ENCODE peak calls at places on chromosomes 16 and 17, in nine cellular contexts. One of them, this sample, is unnamed.

GRCh38 chr17:50468120-50469004 is at the start of gene CHAD:
- DNase-seq in IMR-90: no peak
- DNase-seq in stomach: no peak
- DNase-seq in transverse colon: no peak
- DNase-seq in body of pancreas: no peak
- DNase-seq in aorta: no peak
- DNase-seq in upper lobe of right lung: no peak
- DNase-seq in thoracic aorta: no peak
- DNase-seq in CD8-positive, alpha-beta memory T cell: no peak
- DNase-seq in this sample: no peak

GRCh38 chr17:68343976-68344375 is 52.7 kb downstream of the ARSG start:
- DNase-seq in upper lobe of right lung: no peak
- DNase-seq in stomach: no peak
- DNase-seq in thoracic aorta: no peak
- DNase-seq in body of pancreas: no peak
- DNase-seq in aorta: no peak
- DNase-seq in IMR-90: no peak
- DNase-seq in CD8-positive, alpha-beta memory T cell: no peak
- DNase-seq in transverse colon: no peak
- DNase-seq in this sample: no peak

GRCh38 chr16:67311607-67312449 is 14.7 kb downstream of the KCTD19 start:
- DNase-seq in stomach: no peak
- DNase-seq in aorta: peak; percentile 74
- DNase-seq in thoracic aorta: peak; percentile 31
- DNase-seq in CD8-positive, alpha-beta memory T cell: no peak
- DNase-seq in transverse colon: no peak
- DNase-seq in upper lobe of right lung: no peak
- DNase-seq in body of pancreas: no peak
- DNase-seq in IMR-90: peak; percentile 100
- DNase-seq in this sample: no peak

GRCh38 chr16:86483-86952 is 8.5 kb downstream of the MPG start:
- DNase-seq in stomach: no peak
- DNase-seq in IMR-90: no peak
- DNase-seq in thoracic aorta: no peak
- DNase-seq in body of pancreas: no peak
- DNase-seq in upper lobe of right lung: no peak
- DNase-seq in CD8-positive, alpha-beta memory T cell: no peak
- DNase-seq in transverse colon: no peak
- DNase-seq in aorta: peak; percentile 57
- DNase-seq in this sample: no peak

GRCh38 chr16:89709716-89710480 is 8.4 kb upstream of the SPATA2L start:
- DNase-seq in thoracic aorta: no peak
- DNase-seq in aorta: peak; percentile 24
- DNase-seq in upper lobe of right lung: no peak
- DNase-seq in CD8-positive, alpha-beta memory T cell: no peak
- DNase-seq in transverse colon: no peak
- DNase-seq in stomach: no peak
- DNase-seq in body of pancreas: no peak
- DNase-seq in IMR-90: no peak
- DNase-seq in this sample: no peak

GRCh38 chr16:26605872-26606271 is 460.9 kb upstream of the C16orf82 start:
- DNase-seq in CD8-positive, alpha-beta memory T cell: no peak
- DNase-seq in aorta: no peak
- DNase-seq in upper lobe of right lung: no peak
- DNase-seq in body of pancreas: no peak
- DNase-seq in transverse colon: no peak
- DNase-seq in stomach: no peak
- DNase-seq in IMR-90: no peak
- DNase-seq in thoracic aorta: no peak
- DNase-seq in this sample: no peak

GRCh38 chr16:23901178-23902131 is 65.7 kb downstream of the PRKCB start:
- DNase-seq in CD8-positive, alpha-beta memory T cell: no peak
- DNase-seq in transverse colon: no peak
- DNase-seq in upper lobe of right lung: no peak
- DNase-seq in body of pancreas: no peak
- DNase-seq in IMR-90: no peak
- DNase-seq in aorta: no peak
- DNase-seq in stomach: no peak
- DNase-seq in thoracic aorta: no peak
- DNase-seq in this sample: no peak

GRCh38 chr16:70331588-70332358 is 14.9 kb upstream of the DDX19A start:
- DNase-seq in upper lobe of right lung: no peak
- DNase-seq in aorta: no peak
- DNase-seq in IMR-90: no peak
- DNase-seq in CD8-positive, alpha-beta memory T cell: no peak
- DNase-seq in transverse colon: no peak
- DNase-seq in stomach: no peak
- DNase-seq in thoracic aorta: no peak
- DNase-seq in body of pancreas: no peak
- DNase-seq in this sample: no peak

GRCh38 chr16:51053805-51054204 is 97.3 kb downstream of the SALL1 start:
- DNase-seq in aorta: no peak
- DNase-seq in body of pancreas: no peak
- DNase-seq in IMR-90: no peak
- DNase-seq in CD8-positive, alpha-beta memory T cell: no peak
- DNase-seq in transverse colon: no peak
- DNase-seq in upper lobe of right lung: no peak
- DNase-seq in stomach: no peak
- DNase-seq in thoracic aorta: no peak
- DNase-seq in this sample: no peak

GRCh38 chr17:44216173-44216572 is 3.3 kb downstream of the UBTF start:
- DNase-seq in stomach: no peak
- DNase-seq in body of pancreas: no peak
- DNase-seq in upper lobe of right lung: no peak
- DNase-seq in thoracic aorta: no peak
- DNase-seq in CD8-positive, alpha-beta memory T cell: peak; percentile 85
- DNase-seq in transverse colon: peak; percentile 39
- DNase-seq in aorta: no peak
- DNase-seq in IMR-90: no peak
- DNase-seq in this sample: no peak

GRCh38 chr17:38585805-38586529 is 19.8 kb downstream of the SRCIN1 start:
- DNase-seq in stomach: no peak
- DNase-seq in aorta: no peak
- DNase-seq in transverse colon: no peak
- DNase-seq in CD8-positive, alpha-beta memory T cell: no peak
- DNase-seq in IMR-90: no peak
- DNase-seq in thoracic aorta: no peak
- DNase-seq in body of pancreas: no peak
- DNase-seq in upper lobe of right lung: no peak
- DNase-seq in this sample: no peak

GRCh38 chr17:27577124-27577761 is 53.7 kb upstream of the LGALS9 start:
- DNase-seq in transverse colon: no peak
- DNase-seq in body of pancreas: peak; percentile 70
- DNase-seq in stomach: no peak
- DNase-seq in IMR-90: peak; percentile 82
- DNase-seq in CD8-positive, alpha-beta memory T cell: no peak
- DNase-seq in upper lobe of right lung: no peak
- DNase-seq in thoracic aorta: no peak
- DNase-seq in aorta: no peak
- DNase-seq in this sample: no peak

GRCh38 chr17:72687941-72688340 is 404.5 kb downstream of the SLC39A11 start:
- DNase-seq in IMR-90: no peak
- DNase-seq in transverse colon: no peak
- DNase-seq in upper lobe of right lung: no peak
- DNase-seq in aorta: no peak
- DNase-seq in CD8-positive, alpha-beta memory T cell: no peak
- DNase-seq in body of pancreas: no peak
- DNase-seq in stomach: no peak
- DNase-seq in thoracic aorta: no peak
- DNase-seq in this sample: no peak

GRCh38 chr16:49587051-49587450 is 213.4 kb downstream of the C16orf78 start:
- DNase-seq in CD8-positive, alpha-beta memory T cell: no peak
- DNase-seq in IMR-90: no peak
- DNase-seq in thoracic aorta: no peak
- DNase-seq in stomach: no peak
- DNase-seq in body of pancreas: no peak
- DNase-seq in aorta: no peak
- DNase-seq in upper lobe of right lung: no peak
- DNase-seq in transverse colon: no peak
- DNase-seq in this sample: no peak

GRCh38 chr16:27444470-27444869 is 42.5 kb downstream of the IL21R start:
- DNase-seq in stomach: no peak
- DNase-seq in aorta: no peak
- DNase-seq in IMR-90: no peak
- DNase-seq in thoracic aorta: no peak
- DNase-seq in CD8-positive, alpha-beta memory T cell: no peak
- DNase-seq in transverse colon: no peak
- DNase-seq in body of pancreas: no peak
- DNase-seq in upper lobe of right lung: peak; percentile 38
- DNase-seq in this sample: no peak

GRCh38 chr17:31581022-31581483 is 189.6 kb downstream of the RAB11FIP4 start:
- DNase-seq in IMR-90: peak; percentile 68
- DNase-seq in aorta: peak; percentile 92
- DNase-seq in stomach: peak; percentile 90
- DNase-seq in CD8-positive, alpha-beta memory T cell: no peak
- DNase-seq in body of pancreas: peak; percentile 80
- DNase-seq in thoracic aorta: peak; percentile 64
- DNase-seq in upper lobe of right lung: peak; percentile 88
- DNase-seq in transverse colon: peak; percentile 59
- DNase-seq in this sample: no peak

GRCh38 chr16:2244301-2244700 is 7.1 kb downstream of the ECI1 start:
- DNase-seq in transverse colon: no peak
- DNase-seq in body of pancreas: peak; percentile 20
- DNase-seq in thoracic aorta: no peak
- DNase-seq in CD8-positive, alpha-beta memory T cell: no peak
- DNase-seq in upper lobe of right lung: no peak
- DNase-seq in IMR-90: no peak
- DNase-seq in aorta: no peak
- DNase-seq in stomach: no peak
- DNase-seq in this sample: no peak
- H3K36me3 ChIP-seq in transverse colon: no peaks in the 10 kb centered on the region
- H3K36me3 ChIP-seq in body of pancreas: peaks cover 10% of the 10 kb centered on the region
- H3K36me3 ChIP-seq in thoracic aorta: peaks cover 41% of the 10 kb centered on the region
- H3K36me3 ChIP-seq in CD8-positive, alpha-beta memory T cell: peaks cover 5% of the 10 kb centered on the region
- H3K36me3 ChIP-seq in upper lobe of right lung: peaks cover 49% of the 10 kb centered on the region
- H3K36me3 ChIP-seq in IMR-90: peaks cover 51% of the 10 kb centered on the region
- H3K36me3 ChIP-seq in aorta: no peaks in the 10 kb centered on the region
- H3K36me3 ChIP-seq in stomach: peaks cover 42% of the 10 kb centered on the region
- H3K36me3 ChIP-seq in this sample: peaks cover 93% of the 10 kb centered on the region

DNA sequence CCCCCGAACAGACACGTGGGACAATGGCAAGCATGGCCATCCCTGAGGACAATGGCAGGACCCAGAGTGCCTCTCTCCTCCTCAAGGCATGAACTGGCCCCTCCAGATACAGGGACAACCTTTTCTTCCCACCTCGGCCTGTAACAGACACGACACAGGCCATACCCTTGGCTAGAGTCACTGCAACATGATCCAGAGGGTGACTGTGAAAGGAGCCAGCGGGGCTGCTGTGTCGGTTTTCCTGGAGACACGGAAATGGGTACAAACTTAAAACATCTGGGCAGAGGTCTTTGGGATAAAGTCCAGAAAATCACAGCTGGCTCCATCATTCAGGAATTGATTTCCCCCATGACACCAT is 5.4 kb downstream of the CEP295NL start:
- DNase-seq in transverse colon: no peak
- DNase-seq in body of pancreas: no peak
- DNase-seq in IMR-90: no peak
- DNase-seq in stomach: no peak
- DNase-seq in thoracic aorta: no peak
- DNase-seq in aorta: no peak
- DNase-seq in CD8-positive, alpha-beta memory T cell: no peak
- DNase-seq in upper lobe of right lung: no peak
- DNase-seq in this sample: no peak
- H3K4me1 ChIP-seq in transverse colon: peaks cover 12% of the 10 kb centered on the region
- H3K4me1 ChIP-seq in body of pancreas: peaks cover 13% of the 10 kb centered on the region
- H3K4me1 ChIP-seq in IMR-90: peaks cover 26% of the 10 kb centered on the region
- H3K4me1 ChIP-seq in stomach: peaks cover 81% of the 10 kb centered on the region
- H3K4me1 ChIP-seq in thoracic aorta: peaks cover 55% of the 10 kb centered on the region
- H3K4me1 ChIP-seq in aorta: peaks cover 2% of the 10 kb centered on the region
- H3K4me1 ChIP-seq in CD8-positive, alpha-beta memory T cell: no peaks in the 10 kb centered on the region
- H3K4me1 ChIP-seq in upper lobe of right lung: peaks cover 47% of the 10 kb centered on the region
- H3K4me1 ChIP-seq in this sample: peaks cover 9% of the 10 kb centered on the region

GRCh38 chr17:28940142-28940541 is 11.2 kb downstream of the PHF12 start:
- DNase-seq in aorta: no peak
- DNase-seq in IMR-90: no peak
- DNase-seq in CD8-positive, alpha-beta memory T cell: no peak
- DNase-seq in upper lobe of right lung: no peak
- DNase-seq in thoracic aorta: no peak
- DNase-seq in stomach: no peak
- DNase-seq in transverse colon: no peak
- DNase-seq in body of pancreas: no peak
- DNase-seq in this sample: no peak
- H3K36me3 ChIP-seq in aorta: no peaks in the 10 kb centered on the region
- H3K36me3 ChIP-seq in IMR-90: peaks cover 13% of the 10 kb centered on the region
- H3K36me3 ChIP-seq in CD8-positive, alpha-beta memory T cell: no peaks in the 10 kb centered on the region
- H3K36me3 ChIP-seq in upper lobe of right lung: peaks cover 10% of the 10 kb centered on the region
- H3K36me3 ChIP-seq in thoracic aorta: no peaks in the 10 kb centered on the region
- H3K36me3 ChIP-seq in stomach: peaks cover 7% of the 10 kb centered on the region
- H3K36me3 ChIP-seq in transverse colon: no peaks in the 10 kb centered on the region
- H3K36me3 ChIP-seq in body of pancreas: no peaks in the 10 kb centered on the region
- H3K36me3 ChIP-seq in this sample: no peaks in the 10 kb centered on the region

GRCh38 chr17:57375040-57375769 is 118.9 kb downstream of the MSI2 start:
- DNase-seq in stomach: no peak
- DNase-seq in CD8-positive, alpha-beta memory T cell: no peak
- DNase-seq in upper lobe of right lung: no peak
- DNase-seq in IMR-90: no peak
- DNase-seq in thoracic aorta: no peak
- DNase-seq in body of pancreas: no peak
- DNase-seq in aorta: no peak
- DNase-seq in transverse colon: no peak
- DNase-seq in this sample: no peak

GRCh38 chr17:57380055-57380356 is 123.7 kb downstream of the MSI2 start:
- DNase-seq in aorta: no peak
- DNase-seq in IMR-90: no peak
- DNase-seq in upper lobe of right lung: no peak
- DNase-seq in CD8-positive, alpha-beta memory T cell: no peak
- DNase-seq in transverse colon: no peak
- DNase-seq in body of pancreas: no peak
- DNase-seq in stomach: no peak
- DNase-seq in thoracic aorta: no peak
- DNase-seq in this sample: no peak

GRCh38 chr17:57379237-57380054 is 123.1 kb downstream of the MSI2 start:
- DNase-seq in CD8-positive, alpha-beta memory T cell: no peak
- DNase-seq in stomach: no peak
- DNase-seq in thoracic aorta: no peak
- DNase-seq in IMR-90: peak; percentile 12
- DNase-seq in body of pancreas: no peak
- DNase-seq in transverse colon: no peak
- DNase-seq in aorta: no peak
- DNase-seq in upper lobe of right lung: no peak
- DNase-seq in this sample: no peak

GRCh38 chr17:57375770-57376181 is 119.5 kb downstream of the MSI2 start:
- DNase-seq in IMR-90: no peak
- DNase-seq in stomach: no peak
- DNase-seq in upper lobe of right lung: no peak
- DNase-seq in CD8-positive, alpha-beta memory T cell: no peak
- DNase-seq in thoracic aorta: no peak
- DNase-seq in aorta: no peak
- DNase-seq in transverse colon: no peak
- DNase-seq in body of pancreas: no peak
- DNase-seq in this sample: no peak

DNA sequence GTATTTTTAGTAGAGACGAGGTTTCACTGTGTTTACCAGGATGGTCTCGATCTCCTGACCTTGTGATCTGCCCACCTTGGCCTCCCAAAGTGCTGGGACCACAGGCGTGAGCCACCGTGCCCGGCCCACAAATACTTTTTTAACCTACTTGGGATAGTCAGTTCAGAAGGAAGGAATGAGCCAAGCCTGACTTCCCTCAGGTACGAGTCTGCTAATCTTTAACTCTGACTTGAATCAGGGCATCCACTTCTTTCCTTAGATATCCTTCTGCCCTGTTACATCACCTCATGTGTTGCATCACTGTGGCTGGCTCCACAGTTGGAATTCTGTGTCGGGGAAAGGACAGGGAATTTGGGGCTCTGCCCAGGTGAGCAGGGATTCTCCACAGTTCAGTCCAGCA is 120.8 kb downstream of the MSI2 start:
- DNase-seq in thoracic aorta: no peak
- DNase-seq in stomach: no peak
- DNase-seq in body of pancreas: peak; percentile 57
- DNase-seq in transverse colon: no peak
- DNase-seq in aorta: no peak
- DNase-seq in IMR-90: no peak
- DNase-seq in upper lobe of right lung: no peak
- DNase-seq in CD8-positive, alpha-beta memory T cell: no peak
- DNase-seq in this sample: no peak
- H3K4me1 ChIP-seq in thoracic aorta: no peaks in the 10 kb centered on the region
- H3K4me1 ChIP-seq in stomach: peaks cover 33% of the 10 kb centered on the region
- H3K4me1 ChIP-seq in body of pancreas: peaks cover 30% of the 10 kb centered on the region
- H3K4me1 ChIP-seq in transverse colon: peaks cover 5% of the 10 kb centered on the region
- H3K4me1 ChIP-seq in aorta: no peaks in the 10 kb centered on the region
- H3K4me1 ChIP-seq in IMR-90: peaks cover 4% of the 10 kb centered on the region
- H3K4me1 ChIP-seq in upper lobe of right lung: no peaks in the 10 kb centered on the region
- H3K4me1 ChIP-seq in CD8-positive, alpha-beta memory T cell: no peaks in the 10 kb centered on the region
- H3K4me1 ChIP-seq in this sample: peaks cover 27% of the 10 kb centered on the region